ENCODE peak calls at places on chromosomes 6 and 20, in four cellular contexts. S is iPS DF 6.9; N is GF-D8; V is activated naive CD8-positive, alpha-beta T cell treated with anti-CD3 and anti-CD28 coated beads, Interleukin-2, amount 50 U/mL, for 24 hours. C is an unnamed sample.

GRCh38 chr6:111861321-111861938 is 11.8 kb downstream of the FYN start:
- DNase-seq in S (no peak), N (no peak), V (no peak), C (no peak)

GRCh38 chr20:5569021-5569420 is 181.2 kb upstream of the SHLD1 start:
- DNase-seq in S (no peak), N (peak), V (peak), C (peak)

GRCh38 chr6:27742833-27743573 is 169.2 kb downstream of the OR2B2 start:
- DNase-seq in S (no peak), N (no peak), V (no peak), C (no peak)

GRCh38 chr6:26272171-26272631 is 92.8 kb upstream of the BTN3A2 start:
- DNase-seq in S (no peak), N (no peak), V (peak), C (peak)

GRCh38 chr20:62722627-62723026 is 14.0 kb downstream of the NTSR1 start:
- DNase-seq in S (no peak), N (no peak), V (no peak), C (no peak)

GRCh38 chr20:57465486-57465885 is 59.5 kb downstream of the CTCFL start:
- DNase-seq in S (no peak), N (no peak), V (no peak), C (no peak)

GRCh38 chr6:118933855-118934460 is 1.0 kb downstream of the MCM9 start:
- DNase-seq in S (no peak), N (no peak), V (no peak), C (no peak)

GRCh38 chr6:53624491-53624890 is 41.1 kb downstream of the KLHL31 start:
- DNase-seq in S (no peak), N (no peak), V (no peak), C (no peak)

GRCh38 chr6:134686071-134686470 is 263.8 kb downstream of the ALDH8A1 start:
- DNase-seq in S (no peak), N (no peak), V (no peak), C (no peak)

GRCh38 chr6:136092897-136093296 is 157.2 kb downstream of the MTFR2 start:
- DNase-seq in S (no peak), N (no peak), V (no peak), C (no peak)

GRCh38 chr20:25695532-25696383 is 895 bp downstream of the ZNF337 start:
- DNase-seq in S (no peak), N (no peak), V (peak), C (no peak)

GRCh38 chr6:15761045-15761502 is 98.2 kb upstream of the DTNBP1 start:
- DNase-seq in S (no peak), N (no peak), V (no peak), C (no peak)

C was measured in stimulated activated naive B cell treated with anti-CD40 and anti-IgM and Interleukin-4, amounts not matched to agents 10 μg/mL and 1 μg/mL and 100 μg/mL, for 72 hours.